ENCODE peak calls at places on chromosome 5, in seven cellular contexts. X, L, E, K, T, A and D are unnamed samples.

GRCh38 chr5:146137967-146138403 is 32.6 kb upstream of the PLAC8L1 start:
- DNase-seq in X (no peak), L (no peak), E (no peak), K (peak), T (no peak), A (no peak), D (no peak)

GRCh38 chr5:135034186-135034962 is at the start of gene PITX1:
- DNase-seq in X (peak), L (no peak), E (no peak), K (peak), T (no peak), A (peak), D (no peak)

GRCh38 chr5:95884511-95884910 is 62.0 kb upstream of the GLRX start:
- DNase-seq in X (no peak), L (no peak), E (no peak), K (no peak), T (no peak), A (no peak), D (no peak)

GRCh38 chr5:92687793-92688467 is 893.1 kb downstream of the NR2F1-AS1 start:
- DNase-seq in X (peak), L (no peak), E (no peak), K (peak), T (peak), A (no peak), D (no peak)

GRCh38 chr5:151126199-151126645 is 31.4 kb downstream of the ANXA6 start:
- DNase-seq in X (peak), L (no peak), E (peak), K (no peak), T (peak), A (no peak), D (peak)

GRCh38 chr5:163281512-163281911 is 155.9 kb upstream of the CCNG1 start:
- DNase-seq in X (no peak), L (no peak), E (no peak), K (no peak), T (no peak), A (no peak), D (no peak)

GRCh38 chr5:149174847-149175234 is 33.5 kb downstream of the ABLIM3 start:
- DNase-seq in X (no peak), L (no peak), E (no peak), K (no peak), T (no peak), A (no peak), D (no peak)

GRCh38 chr5:68593211-68593701 is 377.7 kb downstream of the PIK3R1 start:
- DNase-seq in X (no peak), L (no peak), E (no peak), K (no peak), T (no peak), A (no peak), D (no peak)

GRCh38 chr5:174583071-174583470 is 141.3 kb upstream of the MSX2 start:
- DNase-seq in X (no peak), L (no peak), E (no peak), K (no peak), T (no peak), A (no peak), D (no peak)

GRCh38 chr5:92283521-92283920 is 900.4 kb upstream of the ARRDC3 start:
- DNase-seq in X (no peak), L (no peak), E (no peak), K (no peak), T (no peak), A (no peak), D (no peak)

GRCh38 chr5:92904021-92904420 is 677.0 kb downstream of the NR2F1-AS1 start:
- DNase-seq in X (no peak), L (no peak), E (no peak), K (no peak), T (no peak), A (no peak), D (no peak)

GRCh38 chr5:19314840-19315239 is 673.2 kb downstream of the CDH18 start:
- DNase-seq in X (no peak), L (no peak), E (no peak), K (no peak), T (no peak), A (no peak), D (no peak)

GRCh38 chr5:68306361-68307014 is 90.9 kb downstream of the PIK3R1 start:
- DNase-seq in X (no peak), L (no peak), E (no peak), K (no peak), T (no peak), A (no peak), D (no peak)

GRCh38 chr5:150492621-150493020 is 15.3 kb upstream of the NDST1 start:
- DNase-seq in X (no peak), L (no peak), E (no peak), K (no peak), T (no peak), A (no peak), D (no peak)

GRCh38 chr5:57736716-57737115 is 254.1 kb upstream of the ACTBL2 start:
- DNase-seq in X (no peak), L (no peak), E (no peak), K (no peak), T (peak), A (no peak), D (no peak)

GRCh38 chr5:68149189-68149588 is 66.4 kb upstream of the PIK3R1 start:
- DNase-seq in X (peak), L (no peak), E (no peak), K (peak), T (no peak), A (no peak), D (no peak)

GRCh38 chr5:31800351-31800750 is 161.4 kb downstream of the PDZD2 start:
- DNase-seq in X (no peak), L (no peak), E (no peak), K (no peak), T (no peak), A (no peak), D (no peak)

GRCh38 chr5:153542536-153542935 is 52.1 kb downstream of the GRIA1 start:
- DNase-seq in X (no peak), L (no peak), E (no peak), K (no peak), T (no peak), A (no peak), D (no peak)

GRCh38 chr5:139974661-139975060 is 68.4 kb downstream of the NRG2 start:
- DNase-seq in X (peak), L (no peak), E (no peak), K (no peak), T (no peak), A (no peak), D (no peak)

GRCh38 chr5:142063878-142064331 is 44.7 kb upstream of the NDFIP1 start:
- DNase-seq in X (peak), L (peak), E (no peak), K (peak), T (peak), A (no peak), D (no peak)

GRCh38 chr5:145829708-145830361 is 5.3 kb downstream of the PRELID2 start:
- DNase-seq in X (no peak), L (no peak), E (no peak), K (no peak), T (no peak), A (no peak), D (no peak)

GRCh38 chr5:178644826-178645545 is 18.1 kb upstream of the CLK4 start:
- DNase-seq in X (no peak), L (no peak), E (no peak), K (no peak), T (no peak), A (no peak), D (no peak)

GRCh38 chr5:84564311-84564710 is 179.6 kb upstream of the EDIL3 start:
- DNase-seq in X (no peak), L (no peak), E (no peak), K (peak), T (peak), A (no peak), D (no peak)

GRCh38 chr5:38078161-38078560 is 180.2 kb upstream of the EGFLAM start:
- DNase-seq in X (no peak), L (no peak), E (no peak), K (no peak), T (no peak), A (no peak), D (no peak)

GRCh38 chr5:142386151-142387021 is 61.6 kb upstream of the SPRY4 start:
- DNase-seq in X (no peak), L (no peak), E (no peak), K (no peak), T (no peak), A (no peak), D (no peak)

GRCh38 chr5:114055318-114055788 is 306.5 kb upstream of the KCNN2 start:
- DNase-seq in X (peak), L (no peak), E (no peak), K (peak), T (peak), A (peak), D (no peak)

GRCh38 chr5:126445502-126446174 is 22.4 kb downstream of the GRAMD2B start:
- DNase-seq in X (no peak), L (no peak), E (no peak), K (no peak), T (no peak), A (no peak), D (no peak)

GRCh38 chr5:143826909-143827514 is 15.1 kb downstream of the HMHB1 start:
- DNase-seq in X (no peak), L (no peak), E (no peak), K (no peak), T (no peak), A (no peak), D (no peak)

GRCh38 chr5:86411596-86411995 is 206.1 kb upstream of the COX7C start:
- DNase-seq in X (no peak), L (no peak), E (no peak), K (no peak), T (no peak), A (no peak), D (no peak)

GRCh38 chr5:91266184-91266705 is 116.9 kb downstream of the ARRDC3 start:
- DNase-seq in X (no peak), L (no peak), E (no peak), K (no peak), T (no peak), A (no peak), D (no peak)

GRCh38 chr5:138981131-138981530 is 106.0 kb upstream of the LRRTM2 start:
- DNase-seq in X (no peak), L (no peak), E (no peak), K (peak), T (no peak), A (no peak), D (no peak)